ENCODE peak calls at places on chromosomes 3 and 15, in five cellular contexts. One of them, this sample, is unnamed.

GRCh38 chr15:74406992-74407705 is 26.6 kb downstream of the SEMA7A start:
- DNase-seq in activated B cell treated with CpG ODN at 0.5 μM for 24 hours: no peak
- DNase-seq in AG04450: peak; percentile 74
- DNase-seq in nephron progenitor cell: peak; percentile 66
- DNase-seq in left ventricle myocardium inferior: no peak
- DNase-seq in this sample: no peak

GRCh38 chr3:133038089-133038730 is at the start of gene TMEM108:
- DNase-seq in activated B cell treated with CpG ODN at 0.5 μM for 24 hours: no peak
- DNase-seq in AG04450: peak; percentile 30
- DNase-seq in nephron progenitor cell: peak; percentile 95
- DNase-seq in left ventricle myocardium inferior: peak; percentile 78
- DNase-seq in this sample: peak; percentile 97

GRCh38 chr3:188349963-188350332 is 196.0 kb downstream of the LPP start:
- DNase-seq in activated B cell treated with CpG ODN at 0.5 μM for 24 hours: no peak
- DNase-seq in AG04450: no peak
- DNase-seq in nephron progenitor cell: no peak
- DNase-seq in left ventricle myocardium inferior: no peak
- DNase-seq in this sample: no peak

GRCh38 chr3:129624347-129625070 is 18.0 kb upstream of the PLXND1 start:
- DNase-seq in activated B cell treated with CpG ODN at 0.5 μM for 24 hours: no peak
- DNase-seq in AG04450: no peak
- DNase-seq in nephron progenitor cell: no peak
- DNase-seq in left ventricle myocardium inferior: peak; percentile 48
- DNase-seq in this sample: no peak

GRCh38 chr15:63600646-63601025 is 3.4 kb downstream of the FBXL22 start:
- DNase-seq in activated B cell treated with CpG ODN at 0.5 μM for 24 hours: peak; percentile 90
- DNase-seq in AG04450: peak; percentile 78
- DNase-seq in nephron progenitor cell: peak; percentile 85
- DNase-seq in left ventricle myocardium inferior: peak; percentile 88
- DNase-seq in this sample: peak; percentile 67

GRCh38 chr3:5122741-5123706 is 932 bp downstream of the ARL8B start:
- DNase-seq in activated B cell treated with CpG ODN at 0.5 μM for 24 hours: no peak
- DNase-seq in AG04450: no peak
- DNase-seq in nephron progenitor cell: peak; percentile 16
- DNase-seq in left ventricle myocardium inferior: peak; percentile 19
- DNase-seq in this sample: peak; percentile 25

GRCh38 chr15:92877000-92877399 is 23.1 kb upstream of the CHD2 start:
- DNase-seq in activated B cell treated with CpG ODN at 0.5 μM for 24 hours: no peak
- DNase-seq in AG04450: no peak
- DNase-seq in nephron progenitor cell: no peak
- DNase-seq in left ventricle myocardium inferior: no peak
- DNase-seq in this sample: no peak

GRCh38 chr15:66565731-66566130 is at the start of gene LCTL:
- DNase-seq in activated B cell treated with CpG ODN at 0.5 μM for 24 hours: no peak
- DNase-seq in AG04450: peak; percentile 30
- DNase-seq in nephron progenitor cell: peak; percentile 47
- DNase-seq in left ventricle myocardium inferior: no peak
- DNase-seq in this sample: peak; percentile 71

GRCh38 chr3:126959921-126960603 is 22.9 kb upstream of the PLXNA1 start:
- DNase-seq in activated B cell treated with CpG ODN at 0.5 μM for 24 hours: no peak
- DNase-seq in AG04450: no peak
- DNase-seq in nephron progenitor cell: no peak
- DNase-seq in left ventricle myocardium inferior: peak; percentile 9
- DNase-seq in this sample: no peak

GRCh38 chr3:184558726-184559125 is 2.9 kb upstream of the EPHB3 start:
- DNase-seq in activated B cell treated with CpG ODN at 0.5 μM for 24 hours: no peak
- DNase-seq in AG04450: no peak
- DNase-seq in nephron progenitor cell: no peak
- DNase-seq in left ventricle myocardium inferior: no peak
- DNase-seq in this sample: no peak

GRCh38 chr3:14902719-14903118 is 44.7 kb upstream of the NR2C2 start:
- DNase-seq in activated B cell treated with CpG ODN at 0.5 μM for 24 hours: no peak
- DNase-seq in AG04450: no peak
- DNase-seq in nephron progenitor cell: no peak
- DNase-seq in left ventricle myocardium inferior: peak; percentile 81
- DNase-seq in this sample: no peak

GRCh38 chr3:79039192-79039591 is 728.6 kb downstream of the ROBO1 start:
- DNase-seq in activated B cell treated with CpG ODN at 0.5 μM for 24 hours: no peak
- DNase-seq in AG04450: no peak
- DNase-seq in nephron progenitor cell: no peak
- DNase-seq in left ventricle myocardium inferior: no peak
- DNase-seq in this sample: no peak

GRCh38 chr3:14143826-14144225 is 19.0 kb downstream of the TMEM43 start:
- DNase-seq in activated B cell treated with CpG ODN at 0.5 μM for 24 hours: no peak
- DNase-seq in AG04450: peak; percentile 83
- DNase-seq in nephron progenitor cell: no peak
- DNase-seq in left ventricle myocardium inferior: no peak
- DNase-seq in this sample: no peak